ENCODE peak calls at places on chromosomes 5 and 9, in six cellular contexts. Q is CD8-positive, alpha-beta T cell; P is keratinocyte; J is right atrium auricular region; X is endothelial cell of umbilical vein; S is psoas muscle. Z is an unnamed sample. For H3K27me3, the result is how much of the 10 kb centered on the place peaks cover.

GRCh38 chr5:177546262-177546741 is 8.1 kb downstream of the FAM193B start:
- DNase-seq in X (peak), S (peak), J (peak), Q (no peak), P (peak), Z (peak)

GRCh38 chr9:18861599-18862546 is 171.1 kb downstream of the SAXO1 start:
- DNase-seq in J (peak), P (no peak), X (peak), S (peak), Q (no peak), Z (peak)

GRCh38 chr5:30413540-30413939 is 779.9 kb upstream of the CDH6 start:
- DNase-seq in S (no peak), P (no peak), J (no peak), Q (no peak), X (no peak), Z (no peak)

GRCh38 chr9:18297532-18297872 is 176.5 kb upstream of the ADAMTSL1 start:
- DNase-seq in Q (no peak), P (peak), S (no peak), X (no peak), J (no peak), Z (no peak)

GRCh38 chr9:26112724-26113123 is 434.5 kb upstream of the TUSC1 start:
- DNase-seq in P (no peak), Q (no peak), J (no peak), S (no peak), X (no peak), Z (no peak)

GRCh38 chr9:121956808-121957207 is 136.3 kb downstream of the TTLL11 start:
- DNase-seq in J (no peak), P (no peak), Q (no peak), S (no peak), X (no peak), Z (no peak)

GRCh38 chr5:154112255-154112654 is 73.5 kb downstream of the MFAP3 start:
- DNase-seq in Q (no peak), S (no peak), X (no peak), P (no peak), J (no peak), Z (no peak)

GRCh38 chr5:178216088-178216534 is 11.8 kb downstream of the HNRNPAB start:
- DNase-seq in Q (no peak), X (no peak), J (no peak), P (no peak), S (no peak), Z (no peak)

GRCh38 chr5:88770290-88771257 is 112.4 kb downstream of the MEF2C start:
- DNase-seq in X (peak), J (no peak), S (no peak), Q (no peak), P (no peak), Z (no peak)

GRCh38 chr9:128607642-128608350 is 48.9 kb downstream of the DYNC2I2 start:
- DNase-seq in S (peak), P (no peak), J (peak), Q (no peak), X (no peak), Z (peak)

GRCh38 chr9:96022445-96023031 is 147.0 kb downstream of the ERCC6L2 start:
- DNase-seq in Q (no peak), S (no peak), X (no peak), J (no peak), P (no peak), Z (no peak)

GRCh38 chr5:137516251-137516797 is 17.2 kb upstream of the SPOCK1 start:
- DNase-seq in Q (no peak), X (no peak), J (no peak), S (no peak), P (no peak), Z (no peak)

GRCh38 chr5:98570661-98571181 is 202.7 kb upstream of the RGMB start:
- DNase-seq in S (no peak), Q (no peak), X (peak), J (no peak), P (no peak), Z (no peak)

GRCh38 chr5:132528866-132529634 is 14.3 kb downstream of the IL5 start:
- DNase-seq in S (no peak), Q (no peak), P (no peak), X (peak), J (no peak), Z (no peak)

GRCh38 chr9:95089916-95090791 is 227.4 kb downstream of the FANCC start:
- DNase-seq in X (no peak), J (no peak), S (peak), Q (no peak), P (no peak), Z (peak)

GRCh38 chr5:72508241-72509170 is 1.3 kb upstream of the ZNF366 start:
- DNase-seq in P (no peak), Q (no peak), S (no peak), X (no peak), J (no peak), Z (no peak)
- TF ChIP-seq CTCF in P (no peak), Q (no peak), S (no peak), X (no peak), J (no peak), Z (no peak)

GRCh38 chr5:73222173-73222572 is 49.2 kb downstream of the TMEM174 start:
- DNase-seq in P (no peak), S (no peak), Q (no peak), X (no peak), J (no peak), Z (no peak)
- H3K27me3 ChIP-seq in P (under half), S (under half), Q (under half), X (half or more), J (under half), Z (half or more)

GRCh38 chr5:34905564-34905963 is 9.7 kb downstream of the RAD1 start:
- DNase-seq in P (no peak), J (no peak), X (peak), Q (no peak), S (no peak), Z (no peak)
- TF ChIP-seq CTCF in P (peak), J (peak), X (peak), Q (no peak), S (no peak), Z (no peak)

DNA sequence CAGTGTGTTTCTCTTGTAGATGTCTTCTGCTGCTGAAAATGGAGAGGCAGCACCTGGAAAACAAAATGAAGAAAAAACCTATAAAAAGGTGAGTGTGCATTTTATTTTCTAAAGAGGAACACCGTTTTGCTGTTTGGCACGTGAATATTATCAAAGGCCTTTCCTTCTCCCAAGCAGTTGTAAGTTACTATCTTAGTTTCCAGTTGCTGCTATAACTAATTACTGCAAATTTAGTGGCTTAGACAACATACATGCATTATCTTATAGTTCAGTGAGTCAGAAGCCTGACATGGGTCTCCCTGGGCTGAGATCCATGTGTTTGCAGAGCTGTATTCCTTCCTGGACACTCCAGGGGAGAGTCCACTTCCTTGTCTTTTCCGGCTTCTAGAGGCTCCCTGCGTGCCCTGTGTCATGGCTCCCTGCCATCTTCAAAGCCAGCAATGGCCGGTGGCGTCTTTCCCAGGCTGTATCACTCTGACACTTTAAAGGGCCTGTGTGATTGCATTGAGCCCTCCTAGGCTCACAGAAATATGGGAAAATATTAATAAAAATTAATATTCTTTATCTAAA is 117.6 kb downstream of the PIP5K1B start:
- DNase-seq in J (no peak), X (no peak), Q (no peak), P (no peak), S (no peak), Z (no peak)
- H3K27me3 ChIP-seq in J (under half), X (under half), Q (under half), P (under half), S (under half), Z (under half)

DNA sequence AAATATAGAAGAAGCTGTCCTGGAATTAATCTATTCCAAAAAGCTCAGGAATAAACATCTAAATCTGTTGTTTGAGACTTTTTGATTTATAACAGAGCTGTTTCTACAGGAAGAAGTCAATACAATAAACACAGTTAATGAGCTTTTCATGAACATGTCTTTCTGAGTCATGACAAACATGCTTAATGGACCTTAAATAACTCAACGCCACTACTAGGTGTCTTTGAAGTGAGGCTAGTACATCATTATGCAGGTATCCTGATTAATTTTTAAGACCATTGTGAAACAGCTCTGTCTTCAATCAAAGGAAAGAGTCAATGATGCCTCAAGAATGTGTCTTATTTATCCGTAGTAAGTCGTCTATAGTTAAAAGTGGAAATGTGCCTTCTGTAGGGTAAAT is 131.6 kb downstream of the GABRB2 start:
- DNase-seq in J (no peak), S (no peak), P (no peak), X (no peak), Q (no peak), Z (no peak)
- TF ChIP-seq CTCF in J (no peak), S (no peak), P (no peak), X (no peak), Q (no peak), Z (no peak)

Z was measured in tibial artery.